ENCODE peak calls at places on chromosomes 16 and 17, in six cellular contexts. A is activated naive CD8-positive, alpha-beta T cell treated with anti-CD3 and anti-CD28 coated beads, Interleukin-2, amount 50 U/mL, for 24 hours; G is ELR; P is T-helper 1 cell; Z is kidney; L is NCI-H1436. N is an unnamed sample.

GRCh38 chr17:44071772-44072171 is 1.2 kb downstream of the G6PC3 start:
- DNase-seq in A (no peak), Z (peak; percentile 40), P (no peak), L (no peak), G (peak; percentile 44), N (no peak)

GRCh38 chr16:86531641-86532525 is 21.6 kb downstream of the FOXF1 start:
- DNase-seq in Z (peak; percentile 73), P (no peak), L (no peak), A (no peak), G (no peak), N (no peak)

GRCh38 chr16:29845656-29846055 is 17.4 kb downstream of the CDIPT start:
- DNase-seq in A (no peak), P (no peak), G (no peak), Z (no peak), L (no peak), N (no peak)

GRCh38 chr16:48684148-48684547 is 74.2 kb upstream of the N4BP1 start:
- DNase-seq in P (no peak), L (no peak), A (no peak), Z (no peak), G (no peak), N (no peak)

GRCh38 chr16:16019488-16019887 is 70.1 kb downstream of the ABCC1 start:
- DNase-seq in L (no peak), A (no peak), G (peak; percentile 72), Z (peak; percentile 41), P (no peak), N (peak; percentile 68)

GRCh38 chr17:81608082-81608481 is 28.8 kb downstream of the NPLOC4 start:
- DNase-seq in A (peak; percentile 24), Z (no peak), G (peak; percentile 26), P (no peak), L (no peak), N (no peak)

GRCh38 chr17:64385187-64386083 is 5.2 kb downstream of the PECAM1 start:
- DNase-seq in P (no peak), A (peak; percentile 83), Z (peak; percentile 92), L (no peak), G (peak; percentile 97), N (peak; percentile 77)

GRCh38 chr16:50636865-50637374 is 44.2 kb downstream of the SNX20 start:
- DNase-seq in A (no peak), Z (no peak), G (no peak), L (no peak), P (no peak), N (no peak)

GRCh38 chr16:48829361-48829760 is 219.4 kb upstream of the N4BP1 start:
- DNase-seq in L (no peak), A (no peak), Z (no peak), P (no peak), G (no peak), N (no peak)

GRCh38 chr16:5036228-5037156 is 2.8 kb upstream of the NAGPA start:
- DNase-seq in P (no peak), Z (peak; percentile 29), L (no peak), A (no peak), G (no peak), N (no peak)

GRCh38 chr16:89359296-89360147 is 130.8 kb downstream of the ANKRD11 start:
- DNase-seq in Z (peak; percentile 71), A (no peak), G (no peak), L (no peak), P (no peak), N (no peak)

GRCh38 chr17:16191604-16192003 is 23.7 kb downstream of the NCOR1 start:
- DNase-seq in Z (no peak), A (no peak), L (no peak), P (no peak), G (no peak), N (no peak)

GRCh38 chr16:67760831-67761230 is 41.7 kb upstream of the GFOD2 start:
- DNase-seq in G (no peak), P (no peak), Z (peak; percentile 15), L (no peak), A (no peak), N (no peak)

GRCh38 chr17:39921323-39921722 is 2.9 kb upstream of the GSDMB start:
- DNase-seq in G (no peak), L (no peak), Z (peak; percentile 50), A (peak; percentile 53), P (no peak), N (no peak)

GRCh38 chr16:81175325-81175891 is 63.1 kb upstream of the BCO1 start:
- DNase-seq in L (no peak), G (peak; percentile 90), P (no peak), Z (no peak), A (no peak), N (peak; percentile 36)

GRCh38 chr17:2940352-2940751 is 123.1 kb downstream of the OR1D5 start:
- DNase-seq in Z (no peak), G (no peak), P (no peak), L (no peak), A (no peak), N (no peak)

GRCh38 chr16:717651-718245 is 2.8 kb downstream of the METRN start:
- DNase-seq in G (no peak), L (no peak), Z (no peak), P (no peak), A (no peak), N (no peak)

GRCh38 chr17:32484628-32485027 is 2.2 kb upstream of the CDK5R1 start:
- DNase-seq in L (no peak), G (no peak), P (no peak), Z (peak; percentile 63), A (no peak), N (no peak)

GRCh38 chr17:40526668-40527067 is 25.2 kb upstream of the TNS4 start:
- DNase-seq in G (no peak), A (no peak), P (no peak), Z (peak; percentile 89), L (no peak), N (no peak)

GRCh38 chr16:84502075-84502474 is 2.4 kb downstream of the MEAK7 start:
- DNase-seq in L (no peak), P (no peak), G (no peak), A (no peak), Z (peak; percentile 49), N (peak; percentile 54)

GRCh38 chr17:36755586-36755985 is 154.2 kb downstream of the MRM1 start:
- DNase-seq in A (peak; percentile 53), G (peak; percentile 28), L (peak; percentile 72), Z (no peak), P (peak; percentile 16), N (no peak)

GRCh38 chr17:73641779-73642580 is 2.3 kb downstream of the SDK2 start:
- DNase-seq in P (no peak), Z (no peak), A (no peak), L (no peak), G (no peak), N (no peak)

GRCh38 chr16:17367932-17368331 is 102.8 kb downstream of the XYLT1 start:
- DNase-seq in L (no peak), Z (no peak), P (no peak), G (peak; percentile 69), A (no peak), N (no peak)

GRCh38 chr16:22381392-22381791 is 7.0 kb upstream of the CDR2 start:
- DNase-seq in P (no peak), G (no peak), A (no peak), L (no peak), Z (no peak), N (no peak)

GRCh38 chr16:67396775-67397450 is 3.6 kb upstream of the TPPP3 start:
- DNase-seq in G (no peak), A (no peak), Z (no peak), P (no peak), L (no peak), N (no peak)

N was measured in RWPE1.